ENCODE peak calls at places on chromosomes 3 and 15, in five cellular contexts. One of them, this sample, is unnamed.

GRCh38 chr15:50186752-50187151 is 4.8 kb downstream of the SLC27A2 start:
- DNase-seq in AG09319: no peak
- DNase-seq in fibroblast of mammary gland: no peak
- DNase-seq in HEK293T: no peak
- DNase-seq in smooth muscle cell of the brain vasculature: no peak
- DNase-seq in this sample: no peak

GRCh38 chr3:64152100-64152499 is 73.2 kb downstream of the PRICKLE2 start:
- DNase-seq in AG09319: peak; percentile 14
- DNase-seq in fibroblast of mammary gland: peak; percentile 94
- DNase-seq in smooth muscle cell of the brain vasculature: no peak
- DNase-seq in HEK293T: no peak
- DNase-seq in this sample: no peak

GRCh38 chr3:97990624-97991277 is 18.5 kb upstream of the RIOX2 start:
- DNase-seq in HEK293T: no peak
- DNase-seq in smooth muscle cell of the brain vasculature: no peak
- DNase-seq in AG09319: no peak
- DNase-seq in fibroblast of mammary gland: no peak
- DNase-seq in this sample: no peak

GRCh38 chr15:101614761-101615160 is 37.4 kb downstream of the TM2D3 start:
- DNase-seq in fibroblast of mammary gland: no peak
- DNase-seq in AG09319: no peak
- DNase-seq in HEK293T: no peak
- DNase-seq in smooth muscle cell of the brain vasculature: no peak
- DNase-seq in this sample: peak; percentile 42

GRCh38 chr3:8983026-8983425 is 19.8 kb upstream of the RAD18 start:
- DNase-seq in smooth muscle cell of the brain vasculature: no peak
- DNase-seq in HEK293T: no peak
- DNase-seq in fibroblast of mammary gland: no peak
- DNase-seq in AG09319: no peak
- DNase-seq in this sample: no peak

GRCh38 chr15:73388256-73388781 is 19.6 kb upstream of the HCN4 start:
- DNase-seq in AG09319: no peak
- DNase-seq in HEK293T: no peak
- DNase-seq in smooth muscle cell of the brain vasculature: no peak
- DNase-seq in fibroblast of mammary gland: peak; percentile 54
- DNase-seq in this sample: no peak

GRCh38 chr3:190345027-190345821 is 23.0 kb upstream of the CLDN1 start:
- DNase-seq in fibroblast of mammary gland: peak; percentile 86
- DNase-seq in AG09319: peak; percentile 69
- DNase-seq in smooth muscle cell of the brain vasculature: no peak
- DNase-seq in HEK293T: no peak
- DNase-seq in this sample: no peak

GRCh38 chr3:181735921-181736320 is 24.2 kb downstream of the SOX2 start:
- DNase-seq in AG09319: no peak
- DNase-seq in smooth muscle cell of the brain vasculature: no peak
- DNase-seq in fibroblast of mammary gland: no peak
- DNase-seq in HEK293T: no peak
- DNase-seq in this sample: no peak

GRCh38 chr15:45328663-45329062 is 49.7 kb downstream of the GATM start:
- DNase-seq in fibroblast of mammary gland: no peak
- DNase-seq in AG09319: no peak
- DNase-seq in HEK293T: no peak
- DNase-seq in smooth muscle cell of the brain vasculature: no peak
- DNase-seq in this sample: no peak

GRCh38 chr3:112390783-112391641 is 58.1 kb downstream of the CD200 start:
- DNase-seq in HEK293T: no peak
- DNase-seq in fibroblast of mammary gland: peak; percentile 79
- DNase-seq in AG09319: peak; percentile 55
- DNase-seq in smooth muscle cell of the brain vasculature: peak; percentile 72
- DNase-seq in this sample: no peak

GRCh38 chr3:195769551-195769950 is 42.2 kb downstream of the MUC4 start:
- DNase-seq in fibroblast of mammary gland: no peak
- DNase-seq in smooth muscle cell of the brain vasculature: no peak
- DNase-seq in AG09319: no peak
- DNase-seq in HEK293T: no peak
- DNase-seq in this sample: no peak

GRCh38 chr3:5190147-5190791 is 2.8 kb downstream of the EDEM1 start:
- DNase-seq in HEK293T: no peak
- DNase-seq in AG09319: no peak
- DNase-seq in fibroblast of mammary gland: no peak
- DNase-seq in smooth muscle cell of the brain vasculature: no peak
- DNase-seq in this sample: no peak

GRCh38 chr3:42037318-42037945 is 53.7 kb upstream of the TRAK1 start:
- DNase-seq in HEK293T: no peak
- DNase-seq in smooth muscle cell of the brain vasculature: no peak
- DNase-seq in fibroblast of mammary gland: no peak
- DNase-seq in AG09319: no peak
- DNase-seq in this sample: no peak

GRCh38 chr15:43293402-43293801 is 26.7 kb upstream of the TGM5 start:
- DNase-seq in smooth muscle cell of the brain vasculature: no peak
- DNase-seq in HEK293T: no peak
- DNase-seq in AG09319: no peak
- DNase-seq in fibroblast of mammary gland: no peak
- DNase-seq in this sample: peak; percentile 40

GRCh38 chr3:191328383-191328962 is 721 bp upstream of the CCDC50 start:
- DNase-seq in fibroblast of mammary gland: no peak
- DNase-seq in AG09319: no peak
- DNase-seq in HEK293T: no peak
- DNase-seq in smooth muscle cell of the brain vasculature: no peak
- DNase-seq in this sample: no peak

GRCh38 chr3:14336414-14337285 is 65.8 kb upstream of the SLC6A6 start:
- DNase-seq in AG09319: no peak
- DNase-seq in smooth muscle cell of the brain vasculature: no peak
- DNase-seq in fibroblast of mammary gland: no peak
- DNase-seq in HEK293T: no peak
- DNase-seq in this sample: no peak

GRCh38 chr3:183697610-183698317 is at the start of gene YEATS2:
- DNase-seq in HEK293T: peak; percentile 83
- DNase-seq in fibroblast of mammary gland: peak; percentile 58
- DNase-seq in smooth muscle cell of the brain vasculature: no peak
- DNase-seq in AG09319: no peak
- DNase-seq in this sample: peak; percentile 80

GRCh38 chr3:107065094-107065861 is 312.0 kb upstream of the CCDC54 start:
- DNase-seq in smooth muscle cell of the brain vasculature: no peak
- DNase-seq in HEK293T: no peak
- DNase-seq in fibroblast of mammary gland: peak; percentile 16
- DNase-seq in AG09319: no peak
- DNase-seq in this sample: no peak

GRCh38 chr15:39434126-39434525 is 146.8 kb upstream of the THBS1 start:
- DNase-seq in smooth muscle cell of the brain vasculature: peak; percentile 21
- DNase-seq in fibroblast of mammary gland: no peak
- DNase-seq in AG09319: no peak
- DNase-seq in HEK293T: no peak
- DNase-seq in this sample: no peak

GRCh38 chr15:43249699-43250203 is 17.0 kb downstream of the TGM5 start:
- DNase-seq in smooth muscle cell of the brain vasculature: peak; percentile 58
- DNase-seq in fibroblast of mammary gland: peak; percentile 60
- DNase-seq in HEK293T: no peak
- DNase-seq in AG09319: peak; percentile 24
- DNase-seq in this sample: no peak

GRCh38 chr15:31470756-31471155 is 144.1 kb downstream of the KLF13 start:
- DNase-seq in smooth muscle cell of the brain vasculature: no peak
- DNase-seq in fibroblast of mammary gland: no peak
- DNase-seq in HEK293T: no peak
- DNase-seq in AG09319: no peak
- DNase-seq in this sample: no peak

GRCh38 chr3:142279965-142280590 is 54.7 kb upstream of the GK5 start:
- DNase-seq in fibroblast of mammary gland: peak; percentile 90
- DNase-seq in HEK293T: peak; percentile 79
- DNase-seq in smooth muscle cell of the brain vasculature: peak; percentile 59
- DNase-seq in AG09319: peak; percentile 54
- DNase-seq in this sample: peak; percentile 19

GRCh38 chr15:50117628-50118027 is 1.4 kb downstream of the ATP8B4 start:
- DNase-seq in AG09319: no peak
- DNase-seq in smooth muscle cell of the brain vasculature: no peak
- DNase-seq in HEK293T: no peak
- DNase-seq in fibroblast of mammary gland: no peak
- DNase-seq in this sample: no peak

GRCh38 chr3:61530355-61530754 is 31.0 kb upstream of the PTPRG start:
- DNase-seq in fibroblast of mammary gland: peak; percentile 56
- DNase-seq in smooth muscle cell of the brain vasculature: peak; percentile 21
- DNase-seq in HEK293T: peak; percentile 27
- DNase-seq in AG09319: no peak
- DNase-seq in this sample: no peak

GRCh38 chr15:84681822-84682221 is 23.8 kb upstream of the NMB start:
- DNase-seq in AG09319: no peak
- DNase-seq in HEK293T: no peak
- DNase-seq in fibroblast of mammary gland: peak; percentile 78
- DNase-seq in smooth muscle cell of the brain vasculature: no peak
- DNase-seq in this sample: no peak